ENCODE peak calls at places on chromosome 14, in ten cellular contexts. D is Panc1, K is H9, X is kidney, E is AG04450, L is left ventricle myocardium inferior, P is heart right ventricle, S is thyroid gland, W is A549, Q is left lung. Z is an unnamed sample.

GRCh38 chr14:103118663-103119404 is 4.4 kb upstream of the TNFAIP2 start:
- DNase-seq in D (no peak), K (no peak), S (no peak), W (no peak), E (no peak), L (peak), Q (peak), P (peak), X (no peak), Z (no peak)

GRCh38 chr14:88476375-88476774 is 78.4 kb downstream of the PTPN21 start:
- DNase-seq in D (no peak), E (no peak), K (no peak), Q (no peak), S (no peak), X (no peak), L (no peak), P (no peak), W (no peak), Z (no peak)

GRCh38 chr14:43140453-43140852 is 1366.6 kb downstream of the FSCB start:
- DNase-seq in Q (no peak), E (no peak), X (no peak), L (no peak), S (no peak), W (no peak), P (no peak), K (no peak), D (no peak), Z (no peak)

GRCh38 chr14:103510311-103511021 is 12.2 kb downstream of the CKB start:
- DNase-seq in Q (peak), K (no peak), D (no peak), X (no peak), E (no peak), P (no peak), W (no peak), S (no peak), L (no peak), Z (no peak)

GRCh38 chr14:80456200-80456599 is 244.9 kb upstream of the DIO2 start:
- DNase-seq in S (no peak), W (no peak), D (no peak), X (no peak), L (no peak), E (no peak), K (no peak), P (no peak), Q (no peak), Z (no peak)

GRCh38 chr14:50321009-50321660 is 9.0 kb downstream of the DMAC2L start:
- DNase-seq in W (peak), S (peak), X (no peak), K (peak), L (peak), E (peak), Q (peak), D (peak), P (no peak), Z (peak)

GRCh38 chr14:101380940-101381339 is 180.4 kb upstream of the DIO3 start:
- DNase-seq in L (no peak), P (no peak), D (no peak), S (no peak), W (no peak), E (no peak), K (no peak), Q (no peak), X (no peak), Z (no peak)

GRCh38 chr14:72535485-72535884 is 358.4 kb downstream of the DPF3 start:
- DNase-seq in S (no peak), K (no peak), P (no peak), W (no peak), L (no peak), E (no peak), Q (no peak), X (no peak), D (no peak), Z (no peak)

GRCh38 chr14:26401170-26401968 is 196.5 kb downstream of the NOVA1 start:
- DNase-seq in L (no peak), S (no peak), Q (no peak), K (no peak), X (no peak), P (no peak), D (no peak), W (no peak), E (no peak), Z (no peak)

GRCh38 chr14:61380984-61381383 is 59.6 kb downstream of the PRKCH start:
- DNase-seq in L (no peak), S (no peak), Q (no peak), X (no peak), K (no peak), E (no peak), W (no peak), P (no peak), D (no peak), Z (peak)

DNA sequence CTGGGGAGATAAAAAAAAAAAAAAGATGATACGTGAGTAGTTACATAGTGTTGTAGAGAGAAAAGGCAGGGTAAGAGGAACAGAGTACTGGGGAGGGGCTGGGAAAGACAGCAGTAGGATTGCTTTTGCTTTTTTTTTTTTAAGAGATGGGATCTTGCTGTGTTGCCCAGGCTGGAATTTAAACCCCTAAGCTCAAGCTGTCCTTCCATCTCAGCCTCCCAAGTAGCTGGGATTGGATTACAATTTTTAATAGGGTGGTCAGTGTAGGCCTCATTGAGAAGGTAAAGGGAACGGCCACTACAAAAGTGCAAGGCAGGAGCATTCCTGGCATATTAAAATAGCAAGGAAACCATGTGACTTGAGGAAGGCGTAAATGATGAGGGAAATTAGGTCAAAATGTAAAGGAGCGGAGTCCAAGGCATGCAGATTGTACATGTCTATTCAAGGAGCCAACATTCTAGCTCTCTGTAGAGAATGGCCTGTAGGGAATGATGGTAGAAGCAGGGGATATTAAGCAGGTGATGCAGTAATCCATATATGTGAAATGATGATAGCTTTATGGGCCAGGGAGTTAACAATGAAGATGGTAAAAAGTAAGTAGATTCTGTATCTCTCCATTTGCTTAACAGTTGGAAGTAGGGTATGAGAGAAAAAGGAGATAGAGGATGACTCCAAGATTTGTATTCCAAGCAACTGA is 33.2 kb downstream of the ARHGAP5 start:
- DNase-seq in S (no peak), L (no peak), D (no peak), X (no peak), K (no peak), Q (no peak), W (no peak), P (no peak), E (no peak), Z (no peak)
- H3K27ac ChIP-seq in S (no peak), L (peak), D (no peak), X (no peak), K (no peak), Q (no peak), W (no peak), P (no peak), E (no peak), Z (no peak)

DNA sequence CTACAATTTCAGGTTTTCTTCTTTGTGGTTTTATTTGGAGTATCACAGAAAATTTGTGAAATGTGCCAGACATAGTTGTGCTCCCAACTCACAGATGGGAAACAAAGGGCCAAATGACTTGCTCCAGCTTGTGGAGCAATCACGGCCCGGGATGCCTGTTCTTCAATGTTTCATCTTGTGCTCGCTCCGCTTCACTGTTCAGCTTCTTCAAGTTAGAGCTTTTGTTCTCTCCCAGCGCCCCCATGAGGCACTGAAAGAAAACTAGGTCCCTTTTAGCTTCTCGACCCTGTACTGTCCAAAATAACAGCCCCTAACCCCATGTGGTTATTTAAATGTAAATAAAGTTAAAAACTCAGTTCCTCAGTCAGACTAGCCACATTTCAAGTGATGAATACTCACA is 187.9 kb upstream of the STXBP6 start:
- DNase-seq in P (no peak), X (no peak), D (no peak), W (no peak), Q (no peak), E (no peak), K (peak), L (no peak), S (peak), Z (no peak)
- TF ChIP-seq CTCF in P (peak), X (no peak), D (peak), W (no peak), Q (no peak), E (no peak), K (peak), L (peak), S (peak), Z (no peak)

GRCh38 chr14:21100931-21101330 is at the start of gene TMEM253:
- DNase-seq in L (no peak), W (no peak), S (no peak), Q (no peak), K (no peak), P (no peak), D (no peak), E (no peak), X (no peak), Z (no peak)

GRCh38 chr14:21102472-21103164 is 1.8 kb downstream of the TMEM253 start:
- DNase-seq in S (peak), K (peak), L (no peak), Q (no peak), D (no peak), W (no peak), P (no peak), X (no peak), E (no peak), Z (no peak)

GRCh38 chr14:21103165-21103709 is 2.4 kb downstream of the TMEM253 start:
- DNase-seq in L (no peak), Q (no peak), E (no peak), P (no peak), S (no peak), D (no peak), X (no peak), W (peak), K (no peak), Z (no peak)

GRCh38 chr14:21103710-21104447 is 3.0 kb downstream of the TMEM253 start:
- DNase-seq in X (peak), Q (peak), P (peak), L (peak), S (peak), W (peak), K (peak), E (peak), D (peak), Z (peak)

GRCh38 chr14:21101802-21102413 is 1.0 kb downstream of the TMEM253 start:
- DNase-seq in X (no peak), S (no peak), L (no peak), E (no peak), D (no peak), Q (no peak), K (no peak), W (no peak), P (no peak), Z (peak)
- H3K27ac ChIP-seq in X (no peak), S (no peak), L (no peak), E (no peak), D (peak), Q (no peak), K (no peak), W (no peak), P (no peak), Z (peak)

GRCh38 chr14:56117765-56118610 is at the start of gene PELI2:
- DNase-seq in Q (peak), W (peak), L (peak), D (no peak), P (peak), K (peak), X (peak), E (peak), S (peak), Z (no peak)
- TF ChIP-seq CTCF in Q (peak), W (no peak), L (peak), D (no peak), P (peak), K (peak), X (peak), E (no peak), S (peak), Z (no peak)

GRCh38 chr14:91875515-91876286 is 8.4 kb upstream of the TC2N start:
- DNase-seq in P (no peak), X (peak), D (no peak), K (no peak), E (no peak), W (no peak), L (no peak), Q (no peak), S (no peak), Z (no peak)
- H3K27ac ChIP-seq in P (no peak), X (no peak), D (no peak), K (no peak), E (no peak), W (peak), L (peak), Q (peak), S (no peak), Z (no peak)

DNA sequence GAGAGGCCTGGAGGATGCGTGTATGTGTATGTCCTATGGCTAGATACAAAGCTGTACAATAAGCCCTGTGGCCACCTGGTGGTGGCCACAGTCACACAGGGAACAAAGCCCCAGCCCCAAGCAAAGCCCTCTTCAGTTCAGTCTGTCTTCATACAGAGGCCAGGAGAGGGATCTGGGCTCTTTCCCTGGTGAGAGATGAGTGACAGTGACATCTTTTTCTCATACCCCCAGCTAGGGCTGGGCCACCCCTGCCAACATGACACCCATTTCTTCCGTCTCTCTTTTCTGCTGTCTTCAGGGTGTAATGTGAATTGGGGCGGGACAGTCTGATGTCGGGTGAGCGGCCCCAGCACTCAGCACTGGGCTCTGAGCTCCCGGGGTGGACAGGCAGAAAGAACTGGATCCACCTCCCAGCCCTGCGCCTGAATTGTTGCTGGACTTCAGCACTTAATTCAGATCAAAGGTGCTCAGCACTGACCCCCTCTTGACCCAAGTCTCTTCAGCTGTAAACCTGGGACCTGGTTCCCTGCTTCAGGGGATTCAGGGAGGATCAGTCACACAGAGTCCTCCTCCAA is 59.8 kb downstream of the SERPINA3 start:
- DNase-seq in D (no peak), P (no peak), X (no peak), Q (peak), S (no peak), W (no peak), K (no peak), L (no peak), E (no peak), Z (no peak)
- TF ChIP-seq CTCF in D (peak), P (no peak), X (no peak), Q (no peak), S (no peak), W (no peak), K (peak), L (peak), E (peak), Z (no peak)

GRCh38 chr14:30225171-30225570 is 297.5 kb upstream of the PRKD1 start:
- DNase-seq in L (no peak), K (no peak), Q (no peak), W (no peak), P (no peak), X (no peak), S (no peak), D (no peak), E (no peak), Z (no peak)
- H3K27ac ChIP-seq in L (peak), K (no peak), Q (no peak), W (no peak), P (no peak), X (no peak), S (no peak), D (no peak), E (no peak), Z (no peak)

GRCh38 chr14:77243853-77244252 is 27.2 kb downstream of the NGB start:
- DNase-seq in K (no peak), S (no peak), Q (no peak), E (no peak), L (no peak), X (no peak), D (no peak), P (no peak), W (no peak), Z (no peak)

GRCh38 chr14:77242752-77243151 is 28.3 kb downstream of the NGB start:
- DNase-seq in K (no peak), D (no peak), X (no peak), S (no peak), L (no peak), E (no peak), P (no peak), W (no peak), Q (no peak), Z (no peak)

GRCh38 chr14:77246784-77247183 is 24.2 kb downstream of the NGB start:
- DNase-seq in Q (no peak), W (no peak), S (no peak), P (no peak), E (no peak), L (no peak), X (no peak), K (no peak), D (no peak), Z (no peak)

GRCh38 chr14:77248666-77249065 is 22.3 kb downstream of the NGB start:
- DNase-seq in W (no peak), D (no peak), K (no peak), Q (no peak), X (no peak), P (no peak), E (no peak), S (no peak), L (no peak), Z (peak)

DNA sequence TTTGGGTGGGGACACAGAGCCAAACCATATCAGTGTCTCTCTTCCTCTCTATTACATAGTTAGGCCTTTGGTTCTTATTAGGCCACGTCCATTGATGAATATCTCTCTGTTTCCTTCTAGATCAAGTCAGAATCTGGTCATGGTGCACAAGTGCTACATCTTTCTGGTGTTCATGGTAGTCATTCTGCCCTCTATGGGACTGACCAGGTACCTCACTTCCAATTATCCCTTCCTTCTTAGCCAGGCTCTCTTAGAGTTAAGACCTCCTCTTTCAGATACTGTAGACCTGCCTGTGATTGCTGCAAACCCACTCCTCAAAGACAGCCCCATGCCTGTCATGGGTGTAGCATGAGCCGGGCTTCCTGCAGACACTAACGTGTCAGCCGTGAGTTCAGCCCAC is 25.2 kb downstream of the NGB start:
- DNase-seq in X (no peak), K (no peak), W (no peak), L (no peak), D (no peak), Q (no peak), E (no peak), P (no peak), S (no peak), Z (no peak)
- TF ChIP-seq CTCF in X (no peak), K (peak), W (no peak), L (no peak), D (no peak), Q (no peak), E (no peak), P (no peak), S (no peak), Z (no peak)

DNA sequence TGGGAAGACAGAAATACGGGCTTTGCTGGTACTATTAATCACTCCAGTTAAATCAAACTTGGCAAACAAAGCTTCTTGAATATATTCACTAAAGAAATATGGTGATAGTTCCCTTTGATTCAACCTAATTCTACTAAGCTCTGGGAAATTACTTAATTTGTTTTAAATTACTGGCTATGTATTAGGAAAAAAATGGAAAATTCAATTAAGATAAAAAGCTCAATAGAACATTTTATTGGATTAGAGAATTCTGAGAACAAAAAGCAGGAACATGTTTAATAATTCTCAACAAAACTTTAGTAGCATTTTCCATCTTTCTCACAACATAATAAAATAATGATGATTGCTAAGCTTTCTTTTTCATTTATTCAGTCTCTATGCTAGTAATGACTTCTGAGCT is 30.2 kb downstream of the BDKRB1 start:
- DNase-seq in S (no peak), E (no peak), Q (no peak), L (no peak), X (no peak), W (no peak), D (no peak), P (no peak), K (no peak), Z (no peak)
- H3K27ac ChIP-seq in S (no peak), E (no peak), Q (no peak), L (peak), X (no peak), W (no peak), D (no peak), P (peak), K (no peak), Z (no peak)

GRCh38 chr14:97138801-97139200 is 341.6 kb downstream of the VRK1 start:
- DNase-seq in S (no peak), E (no peak), K (peak), Q (no peak), W (no peak), L (no peak), P (no peak), X (no peak), D (no peak), Z (no peak)
- TF ChIP-seq CTCF in S (no peak), E (no peak), K (peak), Q (no peak), W (no peak), L (no peak), P (no peak), X (no peak), D (no peak), Z (no peak)